ENCODE peak calls at places on chromosomes 16 and 17, in ten cellular contexts. One of them, this sample, is unnamed.

GRCh38 chr17:17017343-17018014 is 24.8 kb upstream of the MPRIP start:
- DNase-seq in activated gamma-delta T cell treated with Interleukin-2 at 50 U/mL for 16 hours: no peak
- DNase-seq in heart right ventricle: no peak
- DNase-seq in neural progenitor cell: no peak
- DNase-seq in posterior vena cava: peak
- DNase-seq in NCI-H748 treated with DMSO at 0.1 percent for 48 hours: no peak
- DNase-seq in hypothalamus: no peak
- DNase-seq in epithelial cell of prostate: no peak
- DNase-seq in stimulated activated naive CD4-positive, alpha-beta T cell: no peak
- DNase-seq in CD4-positive, alpha-beta T cell: no peak
- DNase-seq in this sample: no peak

GRCh38 chr16:81026429-81026828 is 9.2 kb upstream of the ATMIN start:
- DNase-seq in activated gamma-delta T cell treated with Interleukin-2 at 50 U/mL for 16 hours: no peak
- DNase-seq in heart right ventricle: no peak
- DNase-seq in neural progenitor cell: no peak
- DNase-seq in posterior vena cava: no peak
- DNase-seq in NCI-H748 treated with DMSO at 0.1 percent for 48 hours: no peak
- DNase-seq in hypothalamus: no peak
- DNase-seq in epithelial cell of prostate: no peak
- DNase-seq in stimulated activated naive CD4-positive, alpha-beta T cell: no peak
- DNase-seq in CD4-positive, alpha-beta T cell: no peak
- DNase-seq in this sample: no peak

GRCh38 chr16:1413684-1414531 is 596 bp downstream of the UNKL start:
- DNase-seq in activated gamma-delta T cell treated with Interleukin-2 at 50 U/mL for 16 hours: peak
- DNase-seq in heart right ventricle: no peak
- DNase-seq in neural progenitor cell: peak
- DNase-seq in posterior vena cava: no peak
- DNase-seq in NCI-H748 treated with DMSO at 0.1 percent for 48 hours: peak
- DNase-seq in hypothalamus: peak
- DNase-seq in epithelial cell of prostate: no peak
- DNase-seq in stimulated activated naive CD4-positive, alpha-beta T cell: peak
- DNase-seq in CD4-positive, alpha-beta T cell: peak
- DNase-seq in this sample: peak

GRCh38 chr16:1800703-1801102 is 7.2 kb upstream of the IGFALS start:
- DNase-seq in activated gamma-delta T cell treated with Interleukin-2 at 50 U/mL for 16 hours: no peak
- DNase-seq in heart right ventricle: peak
- DNase-seq in neural progenitor cell: no peak
- DNase-seq in posterior vena cava: no peak
- DNase-seq in NCI-H748 treated with DMSO at 0.1 percent for 48 hours: no peak
- DNase-seq in hypothalamus: no peak
- DNase-seq in epithelial cell of prostate: no peak
- DNase-seq in stimulated activated naive CD4-positive, alpha-beta T cell: no peak
- DNase-seq in CD4-positive, alpha-beta T cell: no peak
- DNase-seq in this sample: no peak

GRCh38 chr16:797120-797420 is 3.5 kb downstream of the GNG13 start:
- DNase-seq in activated gamma-delta T cell treated with Interleukin-2 at 50 U/mL for 16 hours: no peak
- DNase-seq in heart right ventricle: no peak
- DNase-seq in neural progenitor cell: no peak
- DNase-seq in posterior vena cava: no peak
- DNase-seq in NCI-H748 treated with DMSO at 0.1 percent for 48 hours: no peak
- DNase-seq in hypothalamus: no peak
- DNase-seq in epithelial cell of prostate: no peak
- DNase-seq in stimulated activated naive CD4-positive, alpha-beta T cell: no peak
- DNase-seq in CD4-positive, alpha-beta T cell: no peak
- DNase-seq in this sample: no peak

GRCh38 chr16:20774703-20775362 is 11.0 kb downstream of the ACSM3 start:
- DNase-seq in activated gamma-delta T cell treated with Interleukin-2 at 50 U/mL for 16 hours: peak
- DNase-seq in heart right ventricle: peak
- DNase-seq in neural progenitor cell: peak
- DNase-seq in posterior vena cava: no peak
- DNase-seq in NCI-H748 treated with DMSO at 0.1 percent for 48 hours: peak
- DNase-seq in hypothalamus: no peak
- DNase-seq in epithelial cell of prostate: peak
- DNase-seq in stimulated activated naive CD4-positive, alpha-beta T cell: peak
- DNase-seq in CD4-positive, alpha-beta T cell: peak
- DNase-seq in this sample: peak

GRCh38 chr16:17470002-17470870 is 524 bp downstream of the XYLT1 start:
- DNase-seq in activated gamma-delta T cell treated with Interleukin-2 at 50 U/mL for 16 hours: peak
- DNase-seq in heart right ventricle: no peak
- DNase-seq in neural progenitor cell: peak
- DNase-seq in posterior vena cava: peak
- DNase-seq in NCI-H748 treated with DMSO at 0.1 percent for 48 hours: no peak
- DNase-seq in hypothalamus: no peak
- DNase-seq in epithelial cell of prostate: no peak
- DNase-seq in stimulated activated naive CD4-positive, alpha-beta T cell: peak
- DNase-seq in CD4-positive, alpha-beta T cell: no peak
- DNase-seq in this sample: peak

GRCh38 chr17:78719630-78720298 is 62.3 kb downstream of the CYTH1 start:
- DNase-seq in activated gamma-delta T cell treated with Interleukin-2 at 50 U/mL for 16 hours: no peak
- DNase-seq in heart right ventricle: no peak
- DNase-seq in neural progenitor cell: no peak
- DNase-seq in posterior vena cava: no peak
- DNase-seq in NCI-H748 treated with DMSO at 0.1 percent for 48 hours: no peak
- DNase-seq in hypothalamus: no peak
- DNase-seq in epithelial cell of prostate: no peak
- DNase-seq in stimulated activated naive CD4-positive, alpha-beta T cell: no peak
- DNase-seq in CD4-positive, alpha-beta T cell: no peak
- DNase-seq in this sample: no peak

GRCh38 chr16:75648265-75649076 is 898 bp downstream of the TERF2IP start:
- DNase-seq in activated gamma-delta T cell treated with Interleukin-2 at 50 U/mL for 16 hours: peak
- DNase-seq in heart right ventricle: peak
- DNase-seq in neural progenitor cell: peak
- DNase-seq in posterior vena cava: peak
- DNase-seq in NCI-H748 treated with DMSO at 0.1 percent for 48 hours: peak
- DNase-seq in hypothalamus: peak
- DNase-seq in epithelial cell of prostate: no peak
- DNase-seq in stimulated activated naive CD4-positive, alpha-beta T cell: peak
- DNase-seq in CD4-positive, alpha-beta T cell: peak
- DNase-seq in this sample: peak

GRCh38 chr16:1650131-1650530 is 27.9 kb upstream of the JPT2 start:
- DNase-seq in activated gamma-delta T cell treated with Interleukin-2 at 50 U/mL for 16 hours: no peak
- DNase-seq in heart right ventricle: no peak
- DNase-seq in neural progenitor cell: no peak
- DNase-seq in posterior vena cava: no peak
- DNase-seq in NCI-H748 treated with DMSO at 0.1 percent for 48 hours: no peak
- DNase-seq in hypothalamus: no peak
- DNase-seq in epithelial cell of prostate: no peak
- DNase-seq in stimulated activated naive CD4-positive, alpha-beta T cell: no peak
- DNase-seq in CD4-positive, alpha-beta T cell: no peak
- DNase-seq in this sample: no peak

GRCh38 chr17:7323731-7324437 is 5.3 kb downstream of the NEURL4 start:
- DNase-seq in activated gamma-delta T cell treated with Interleukin-2 at 50 U/mL for 16 hours: peak
- DNase-seq in heart right ventricle: no peak
- DNase-seq in neural progenitor cell: peak
- DNase-seq in posterior vena cava: no peak
- DNase-seq in NCI-H748 treated with DMSO at 0.1 percent for 48 hours: no peak
- DNase-seq in hypothalamus: no peak
- DNase-seq in epithelial cell of prostate: no peak
- DNase-seq in stimulated activated naive CD4-positive, alpha-beta T cell: peak
- DNase-seq in CD4-positive, alpha-beta T cell: peak
- DNase-seq in this sample: no peak

GRCh38 chr17:79991924-79992656 is 43.6 kb downstream of the TBC1D16 start:
- DNase-seq in activated gamma-delta T cell treated with Interleukin-2 at 50 U/mL for 16 hours: no peak
- DNase-seq in heart right ventricle: peak
- DNase-seq in neural progenitor cell: peak
- DNase-seq in posterior vena cava: no peak
- DNase-seq in NCI-H748 treated with DMSO at 0.1 percent for 48 hours: peak
- DNase-seq in hypothalamus: no peak
- DNase-seq in epithelial cell of prostate: no peak
- DNase-seq in stimulated activated naive CD4-positive, alpha-beta T cell: no peak
- DNase-seq in CD4-positive, alpha-beta T cell: no peak
- DNase-seq in this sample: no peak

GRCh38 chr17:50020841-50021599 is 26.0 kb upstream of the DLX3 start:
- DNase-seq in activated gamma-delta T cell treated with Interleukin-2 at 50 U/mL for 16 hours: no peak
- DNase-seq in heart right ventricle: no peak
- DNase-seq in neural progenitor cell: no peak
- DNase-seq in posterior vena cava: peak
- DNase-seq in NCI-H748 treated with DMSO at 0.1 percent for 48 hours: no peak
- DNase-seq in hypothalamus: no peak
- DNase-seq in epithelial cell of prostate: no peak
- DNase-seq in stimulated activated naive CD4-positive, alpha-beta T cell: no peak
- DNase-seq in CD4-positive, alpha-beta T cell: no peak
- DNase-seq in this sample: no peak

GRCh38 chr17:7903154-7904103 is 12.7 kb downstream of the RNF227 start:
- DNase-seq in activated gamma-delta T cell treated with Interleukin-2 at 50 U/mL for 16 hours: no peak
- DNase-seq in heart right ventricle: no peak
- DNase-seq in neural progenitor cell: peak
- DNase-seq in posterior vena cava: no peak
- DNase-seq in NCI-H748 treated with DMSO at 0.1 percent for 48 hours: no peak
- DNase-seq in hypothalamus: no peak
- DNase-seq in epithelial cell of prostate: no peak
- DNase-seq in stimulated activated naive CD4-positive, alpha-beta T cell: no peak
- DNase-seq in CD4-positive, alpha-beta T cell: no peak
- DNase-seq in this sample: no peak